ENCODE peak calls at places on chromosomes 3 and 15, in four cellular contexts. V is HCT116, X is neural progenitor cell, B is MM.1S. O is an unnamed sample.

GRCh38 chr3:155525324-155525833 is 219.5 kb downstream of the PLCH1 start:
- DNase-seq in V (no peak), X (no peak), B (no peak), O (no peak)

GRCh38 chr3:78086150-78086549 is 1046.3 kb downstream of the ROBO2 start:
- DNase-seq in V (no peak), X (no peak), B (no peak), O (no peak)

GRCh38 chr15:38084289-38084688 is 149.8 kb downstream of the TMCO5A start:
- DNase-seq in V (no peak), X (no peak), B (peak; percentile 77), O (peak; percentile 51)

GRCh38 chr15:29689724-29689986 is 132.6 kb downstream of the TJP1 start:
- DNase-seq in V (no peak), X (no peak), B (no peak), O (no peak)

GRCh38 chr15:71314956-71315537 is 199.8 kb downstream of the THSD4 start:
- DNase-seq in V (no peak), X (no peak), B (no peak), O (no peak)

GRCh38 chr3:150945226-150945625 is 27.3 kb downstream of the CLRN1 start:
- DNase-seq in V (no peak), X (no peak), B (no peak), O (no peak)

GRCh38 chr3:98730338-98730737 is 32.8 kb upstream of the ST3GAL6 start:
- DNase-seq in V (no peak), X (no peak), B (peak; percentile 59), O (no peak)

GRCh38 chr15:99658000-99658399 is 75.2 kb downstream of the LYSMD4 start:
- DNase-seq in V (no peak), X (no peak), B (no peak), O (no peak)

GRCh38 chr3:29764603-29765254 is 483.9 kb downstream of the RBMS3 start:
- DNase-seq in V (peak; percentile 16), X (no peak), B (no peak), O (no peak)

GRCh38 chr3:100891033-100891432 is 102.2 kb downstream of the ABI3BP start:
- DNase-seq in V (no peak), X (no peak), B (no peak), O (no peak)

GRCh38 chr3:116340680-116341216 is 104.5 kb downstream of the LSAMP start:
- DNase-seq in V (no peak), X (no peak), B (no peak), O (no peak)

GRCh38 chr3:84885199-84885882 is 73.4 kb upstream of the CADM2 start:
- DNase-seq in V (no peak), X (no peak), B (no peak), O (no peak)

GRCh38 chr15:50150851-50151250 is 31.1 kb upstream of the SLC27A2 start:
- DNase-seq in V (no peak), X (no peak), B (no peak), O (no peak)

GRCh38 chr15:64673866-64674265 is 101.5 kb downstream of the RBPMS2 start:
- DNase-seq in V (no peak), X (no peak), B (no peak), O (no peak)

GRCh38 chr3:140863481-140864084 is 78.1 kb upstream of the SLC25A36 start:
- DNase-seq in V (peak; percentile 45), X (peak; percentile 82), B (peak; percentile 70), O (peak; percentile 84)

GRCh38 chr3:125990253-125990970 is 21.4 kb downstream of the ROPN1B start:
- DNase-seq in V (peak; percentile 73), X (peak; percentile 90), B (peak; percentile 70), O (peak; percentile 66)

GRCh38 chr3:23294770-23295387 is 91.8 kb downstream of the UBE2E2 start:
- DNase-seq in V (no peak), X (no peak), B (no peak), O (peak; percentile 27)

GRCh38 chr15:57373882-57374276 is 2.4 kb upstream of the CGNL1 start:
- DNase-seq in V (no peak), X (no peak), B (no peak), O (no peak)

GRCh38 chr3:57029924-57030323 is 30.5 kb upstream of the SPATA12 start:
- DNase-seq in V (no peak), X (no peak), B (no peak), O (peak; percentile 80)

GRCh38 chr3:9151240-9151639 is 98.2 kb downstream of the SRGAP3 start:
- DNase-seq in V (no peak), X (no peak), B (no peak), O (no peak)

GRCh38 chr3:107775958-107776357 is 253.2 kb downstream of the BBX start:
- DNase-seq in V (no peak), X (no peak), B (no peak), O (no peak)

GRCh38 chr15:50764331-50765201 is 940 bp downstream of the SPPL2A start:
- DNase-seq in V (no peak), X (peak; percentile 5), B (peak; percentile 83), O (peak; percentile 41)

GRCh38 chr3:185726254-185726967 is 98.4 kb downstream of the IGF2BP2 start:
- DNase-seq in V (no peak), X (no peak), B (peak; percentile 66), O (no peak)

GRCh38 chr3:55521086-55522060 is 34.3 kb upstream of the WNT5A start:
- DNase-seq in V (no peak), X (no peak), B (no peak), O (no peak)

GRCh38 chr3:187973977-187974856 is 179.7 kb upstream of the LPP start:
- DNase-seq in V (no peak), X (no peak), B (no peak), O (peak; percentile 61)

GRCh38 chr15:28948036-28948435 is 62.3 kb downstream of the APBA2 start:
- DNase-seq in V (no peak), X (no peak), B (no peak), O (no peak)

GRCh38 chr3:81689617-81690016 is 71.8 kb downstream of the GBE1 start:
- DNase-seq in V (no peak), X (no peak), B (no peak), O (no peak)

GRCh38 chr3:114451051-114451451 is 157.2 kb downstream of the TIGIT start:
- DNase-seq in V (no peak), X (no peak), B (peak; percentile 75), O (peak; percentile 53)

GRCh38 chr15:88018865-88019626 is 237.5 kb downstream of the NTRK3 start:
- DNase-seq in V (no peak), X (no peak), B (no peak), O (no peak)

GRCh38 chr3:168197162-168197561 is 101.4 kb upstream of the GOLIM4 start:
- DNase-seq in V (no peak), X (no peak), B (no peak), O (no peak)

DNA sequence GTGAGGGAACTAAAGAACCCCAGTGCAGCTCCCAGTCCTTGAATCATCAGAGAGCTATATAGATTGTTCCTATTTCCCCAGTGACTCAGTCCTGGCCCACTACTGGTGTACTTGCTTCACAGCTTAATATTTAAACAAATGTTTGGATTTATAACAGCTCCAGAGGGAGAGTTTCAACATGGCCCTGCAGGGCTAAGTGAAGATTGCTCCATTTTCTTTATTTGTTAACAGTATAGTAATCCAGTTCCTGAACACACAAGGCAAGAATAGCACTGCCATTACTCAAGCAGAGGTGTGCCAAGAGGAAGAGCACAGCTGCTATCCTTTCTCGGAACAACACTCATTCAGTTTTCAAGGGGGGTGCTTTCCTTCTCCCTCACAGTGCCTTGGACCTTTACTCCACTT is 6.5 kb downstream of the SQOR start:
- DNase-seq in V (no peak), X (no peak), B (no peak), O (no peak)
- H3K4me1 ChIP-seq in V (no peaks in the 10 kb centered on the region), X (no peaks in the 10 kb centered on the region), B (peaks cover 16% of the 10 kb centered on the region), O (peaks cover 8% of the 10 kb centered on the region)

GRCh38 chr15:101613130-101614000 is 38.8 kb downstream of the TM2D3 start:
- DNase-seq in V (no peak), X (no peak), B (no peak), O (no peak)
- TF ChIP-seq EZH2phosphoT487 in V (no peak), X (no peak), B (no peak), O (no peak)

DNA sequence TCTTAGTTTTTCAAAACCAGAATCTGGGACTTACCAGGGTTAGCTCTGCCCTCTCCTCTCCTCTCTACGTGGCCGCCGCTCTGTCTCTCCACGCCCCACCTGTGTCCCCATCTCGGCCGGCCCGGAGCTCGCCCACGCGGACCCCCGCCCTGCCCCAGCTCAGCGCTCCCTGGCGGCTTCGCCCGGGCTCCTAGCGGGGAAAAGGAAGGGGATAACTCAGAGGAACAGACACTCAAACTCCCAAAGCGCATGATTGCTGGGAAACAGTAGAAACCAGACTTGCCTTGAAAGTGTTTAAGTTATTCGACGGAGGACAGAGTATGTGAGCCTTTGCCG is 5.4 kb downstream of the ISL2 start:
- DNase-seq in V (no peak), X (peak; percentile 48), B (no peak), O (no peak)
- H3K4me1 ChIP-seq in V (peaks cover 8% of the 10 kb centered on the region), X (peaks cover 27% of the 10 kb centered on the region), B (no peaks in the 10 kb centered on the region), O (peaks cover 27% of the 10 kb centered on the region)

GRCh38 chr15:25667829-25668228 is 195.3 kb downstream of the ATP10A start:
- DNase-seq in V (no peak), X (no peak), B (no peak), O (no peak)

GRCh38 chr15:25668236-25668635 is 194.9 kb downstream of the ATP10A start:
- DNase-seq in V (no peak), X (no peak), B (no peak), O (no peak)

GRCh38 chr15:25668901-25669300 is 194.2 kb downstream of the ATP10A start:
- DNase-seq in V (no peak), X (no peak), B (no peak), O (no peak)

GRCh38 chr15:25671132-25671531 is 192.0 kb downstream of the ATP10A start:
- DNase-seq in V (no peak), X (no peak), B (no peak), O (no peak)

DNA sequence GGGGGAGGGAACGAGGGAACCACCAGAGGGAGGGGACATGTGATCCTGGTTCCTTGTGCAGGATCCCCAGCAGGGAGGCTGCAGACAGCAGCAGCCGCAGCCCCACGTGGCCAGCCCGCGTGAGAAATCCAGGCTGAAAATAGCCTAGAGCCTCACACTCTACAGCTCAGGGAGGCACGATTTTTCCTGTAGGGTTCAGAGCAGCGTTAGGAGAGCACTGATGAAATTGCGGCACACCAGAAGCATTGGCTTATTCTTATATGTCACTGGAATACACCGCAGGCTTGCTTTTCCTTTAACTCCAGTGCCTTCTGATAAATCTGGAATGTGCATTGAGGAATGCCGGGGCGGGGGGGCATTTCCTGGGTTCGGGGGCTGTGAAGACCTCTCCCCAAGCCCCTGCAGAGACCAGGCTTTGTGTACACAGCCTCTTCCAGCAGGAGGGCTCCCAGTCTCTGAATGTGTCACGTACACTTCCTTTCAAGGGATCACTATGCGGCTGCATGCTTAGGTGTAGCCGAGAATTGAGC is 193.0 kb downstream of the ATP10A start:
- DNase-seq in V (no peak), X (peak; percentile 91), B (no peak), O (no peak)
- TF ChIP-seq EZH2phosphoT487 in V (no peak), X (no peak), B (no peak), O (no peak)

O was measured in OCI-LY7.